ENCODE peak calls at places on chromosome 20, in eight cellular contexts. One of them, this sample, is unnamed.

GRCh38 chr20:55579802-55580201 is 425.5 kb downstream of the CBLN4 start:
- DNase-seq in sciatic nerve: no peak
- DNase-seq in adrenal gland: no peak
- DNase-seq in activated gamma-delta T cell: no peak
- DNase-seq in A673: no peak
- DNase-seq in mammary epithelial cell: peak; percentile 65
- DNase-seq in GM04504: no peak
- DNase-seq in anterior cingulate cortex: no peak
- DNase-seq in this sample: no peak

GRCh38 chr20:57661201-57662027 is 41.2 kb upstream of the ZBP1 start:
- DNase-seq in sciatic nerve: peak; percentile 60
- DNase-seq in adrenal gland: peak; percentile 12
- DNase-seq in activated gamma-delta T cell: no peak
- DNase-seq in A673: no peak
- DNase-seq in mammary epithelial cell: no peak
- DNase-seq in GM04504: no peak
- DNase-seq in anterior cingulate cortex: no peak
- DNase-seq in this sample: peak; percentile 29

GRCh38 chr20:37991506-37992302 is 41.6 kb downstream of the TTI1 start:
- DNase-seq in sciatic nerve: no peak
- DNase-seq in adrenal gland: no peak
- DNase-seq in activated gamma-delta T cell: no peak
- DNase-seq in A673: no peak
- DNase-seq in mammary epithelial cell: no peak
- DNase-seq in GM04504: no peak
- DNase-seq in anterior cingulate cortex: no peak
- DNase-seq in this sample: no peak

GRCh38 chr20:62741701-62742491 is 33.3 kb downstream of the NTSR1 start:
- DNase-seq in sciatic nerve: no peak
- DNase-seq in adrenal gland: no peak
- DNase-seq in activated gamma-delta T cell: no peak
- DNase-seq in A673: no peak
- DNase-seq in mammary epithelial cell: no peak
- DNase-seq in GM04504: no peak
- DNase-seq in anterior cingulate cortex: no peak
- DNase-seq in this sample: no peak

GRCh38 chr20:4905195-4905594 is 96.1 kb downstream of the SLC23A2 start:
- DNase-seq in sciatic nerve: no peak
- DNase-seq in adrenal gland: no peak
- DNase-seq in activated gamma-delta T cell: no peak
- DNase-seq in A673: no peak
- DNase-seq in mammary epithelial cell: no peak
- DNase-seq in GM04504: no peak
- DNase-seq in anterior cingulate cortex: no peak
- DNase-seq in this sample: no peak

GRCh38 chr20:38434310-38434741 is 802 bp downstream of the SNHG17 start:
- DNase-seq in sciatic nerve: no peak
- DNase-seq in adrenal gland: no peak
- DNase-seq in activated gamma-delta T cell: peak; percentile 12
- DNase-seq in A673: peak; percentile 23
- DNase-seq in mammary epithelial cell: peak; percentile 24
- DNase-seq in GM04504: no peak
- DNase-seq in anterior cingulate cortex: no peak
- DNase-seq in this sample: no peak

GRCh38 chr20:24546232-24546892 is 76.9 kb downstream of the SYNDIG1 start:
- DNase-seq in sciatic nerve: no peak
- DNase-seq in adrenal gland: no peak
- DNase-seq in activated gamma-delta T cell: no peak
- DNase-seq in A673: no peak
- DNase-seq in mammary epithelial cell: no peak
- DNase-seq in GM04504: no peak
- DNase-seq in anterior cingulate cortex: no peak
- DNase-seq in this sample: no peak

GRCh38 chr20:64069614-64070243 is 6.7 kb downstream of the TCEA2 start:
- DNase-seq in sciatic nerve: no peak
- DNase-seq in adrenal gland: no peak
- DNase-seq in activated gamma-delta T cell: no peak
- DNase-seq in A673: no peak
- DNase-seq in mammary epithelial cell: no peak
- DNase-seq in GM04504: no peak
- DNase-seq in anterior cingulate cortex: no peak
- DNase-seq in this sample: no peak

GRCh38 chr20:939606-940005 is 23.5 kb upstream of the ANGPT4 start:
- DNase-seq in sciatic nerve: no peak
- DNase-seq in adrenal gland: no peak
- DNase-seq in activated gamma-delta T cell: no peak
- DNase-seq in A673: no peak
- DNase-seq in mammary epithelial cell: no peak
- DNase-seq in GM04504: no peak
- DNase-seq in anterior cingulate cortex: no peak
- DNase-seq in this sample: no peak

GRCh38 chr20:31569163-31570020 is 35.7 kb upstream of the ID1 start:
- DNase-seq in sciatic nerve: peak; percentile 75
- DNase-seq in adrenal gland: peak; percentile 50
- DNase-seq in activated gamma-delta T cell: peak; percentile 21
- DNase-seq in A673: peak; percentile 71
- DNase-seq in mammary epithelial cell: peak; percentile 33
- DNase-seq in GM04504: no peak
- DNase-seq in anterior cingulate cortex: peak; percentile 17
- DNase-seq in this sample: no peak

GRCh38 chr20:63319164-63320040 is 26.4 kb downstream of the COL20A1 start:
- DNase-seq in sciatic nerve: no peak
- DNase-seq in adrenal gland: peak; percentile 11
- DNase-seq in activated gamma-delta T cell: no peak
- DNase-seq in A673: no peak
- DNase-seq in mammary epithelial cell: no peak
- DNase-seq in GM04504: no peak
- DNase-seq in anterior cingulate cortex: no peak
- DNase-seq in this sample: no peak

GRCh38 chr20:59006864-59007757 is at the start of gene CTSZ:
- DNase-seq in sciatic nerve: peak; percentile 73
- DNase-seq in adrenal gland: peak; percentile 39
- DNase-seq in activated gamma-delta T cell: peak; percentile 31
- DNase-seq in A673: no peak
- DNase-seq in mammary epithelial cell: peak; percentile 13
- DNase-seq in GM04504: no peak
- DNase-seq in anterior cingulate cortex: no peak
- DNase-seq in this sample: no peak

GRCh38 chr20:62641749-62642665 is at the start of gene SLCO4A1:
- DNase-seq in sciatic nerve: peak; percentile 79
- DNase-seq in adrenal gland: peak; percentile 60
- DNase-seq in activated gamma-delta T cell: peak; percentile 78
- DNase-seq in A673: peak; percentile 93
- DNase-seq in mammary epithelial cell: peak; percentile 39
- DNase-seq in GM04504: no peak
- DNase-seq in anterior cingulate cortex: no peak
- DNase-seq in this sample: no peak

GRCh38 chr20:50594591-50595432 is 84.6 kb downstream of the PTPN1 start:
- DNase-seq in sciatic nerve: no peak
- DNase-seq in adrenal gland: no peak
- DNase-seq in activated gamma-delta T cell: no peak
- DNase-seq in A673: no peak
- DNase-seq in mammary epithelial cell: no peak
- DNase-seq in GM04504: no peak
- DNase-seq in anterior cingulate cortex: no peak
- DNase-seq in this sample: no peak

GRCh38 chr20:56166781-56167465 is 81.6 kb upstream of the MC3R start:
- DNase-seq in sciatic nerve: no peak
- DNase-seq in adrenal gland: no peak
- DNase-seq in activated gamma-delta T cell: no peak
- DNase-seq in A673: no peak
- DNase-seq in mammary epithelial cell: no peak
- DNase-seq in GM04504: no peak
- DNase-seq in anterior cingulate cortex: no peak
- DNase-seq in this sample: no peak

GRCh38 chr20:9185511-9185910 is 116.6 kb downstream of the PLCB4 start:
- DNase-seq in sciatic nerve: no peak
- DNase-seq in adrenal gland: no peak
- DNase-seq in activated gamma-delta T cell: no peak
- DNase-seq in A673: no peak
- DNase-seq in mammary epithelial cell: no peak
- DNase-seq in GM04504: no peak
- DNase-seq in anterior cingulate cortex: no peak
- DNase-seq in this sample: no peak

GRCh38 chr20:16001286-16001685 is 572.0 kb downstream of the KIF16B start:
- DNase-seq in sciatic nerve: no peak
- DNase-seq in adrenal gland: no peak
- DNase-seq in activated gamma-delta T cell: no peak
- DNase-seq in A673: no peak
- DNase-seq in mammary epithelial cell: no peak
- DNase-seq in GM04504: no peak
- DNase-seq in anterior cingulate cortex: no peak
- DNase-seq in this sample: no peak

GRCh38 chr20:59525500-59526241 is 78.7 kb upstream of the PHACTR3 start:
- DNase-seq in sciatic nerve: peak; percentile 75
- DNase-seq in adrenal gland: peak; percentile 31
- DNase-seq in activated gamma-delta T cell: no peak
- DNase-seq in A673: peak; percentile 75
- DNase-seq in mammary epithelial cell: peak; percentile 19
- DNase-seq in GM04504: peak; percentile 4
- DNase-seq in anterior cingulate cortex: peak; percentile 30
- DNase-seq in this sample: no peak